ENCODE peak calls at places on chromosomes 3 and 15, in four cellular contexts. One of them, this sample, is unnamed.

GRCh38 chr3:14507345-14507741 is 32.8 kb downstream of the GRIP2 start:
- DNase-seq in NCI-H460: no peak
- DNase-seq in suprapubic skin: no peak
- DNase-seq in neural progenitor cell: no peak
- DNase-seq in this sample: no peak

GRCh38 chr3:133821767-133822638 is 16.4 kb downstream of the SRPRB start:
- DNase-seq in NCI-H460: peak; percentile 54
- DNase-seq in suprapubic skin: no peak
- DNase-seq in neural progenitor cell: peak; percentile 16
- DNase-seq in this sample: peak; percentile 59

GRCh38 chr15:35444557-35445204 is 101.3 kb downstream of the DPH6 start:
- DNase-seq in NCI-H460: peak; percentile 62
- DNase-seq in suprapubic skin: no peak
- DNase-seq in neural progenitor cell: peak; percentile 65
- DNase-seq in this sample: peak; percentile 73

GRCh38 chr3:52372822-52373504 is 56.8 kb downstream of the DNAH1 start:
- DNase-seq in NCI-H460: no peak
- DNase-seq in suprapubic skin: no peak
- DNase-seq in neural progenitor cell: peak; percentile 67
- DNase-seq in this sample: peak; percentile 70

GRCh38 chr15:88708256-88709054 is 69.6 kb downstream of the ISG20 start:
- DNase-seq in NCI-H460: no peak
- DNase-seq in suprapubic skin: peak; percentile 44
- DNase-seq in neural progenitor cell: no peak
- DNase-seq in this sample: no peak

GRCh38 chr3:32606277-32606676 is 35.6 kb upstream of the DYNC1LI1 start:
- DNase-seq in NCI-H460: no peak
- DNase-seq in suprapubic skin: no peak
- DNase-seq in neural progenitor cell: no peak
- DNase-seq in this sample: no peak

GRCh38 chr3:109089265-109089664 is 28.7 kb downstream of the MORC1 start:
- DNase-seq in NCI-H460: no peak
- DNase-seq in suprapubic skin: no peak
- DNase-seq in neural progenitor cell: no peak
- DNase-seq in this sample: no peak

GRCh38 chr3:174931473-174931872 is 72.3 kb downstream of the NAALADL2 start:
- DNase-seq in NCI-H460: no peak
- DNase-seq in suprapubic skin: no peak
- DNase-seq in neural progenitor cell: no peak
- DNase-seq in this sample: no peak

GRCh38 chr15:77032647-77033416 is 37.9 kb downstream of the PSTPIP1 start:
- DNase-seq in NCI-H460: no peak
- DNase-seq in suprapubic skin: no peak
- DNase-seq in neural progenitor cell: no peak
- DNase-seq in this sample: no peak

GRCh38 chr3:93988764-93989163 is 8.8 kb downstream of the ARL13B start:
- DNase-seq in NCI-H460: no peak
- DNase-seq in suprapubic skin: no peak
- DNase-seq in neural progenitor cell: no peak
- DNase-seq in this sample: no peak

GRCh38 chr3:161221881-161222600 is 930 bp downstream of the NMD3 start:
- DNase-seq in NCI-H460: no peak
- DNase-seq in suprapubic skin: no peak
- DNase-seq in neural progenitor cell: no peak
- DNase-seq in this sample: no peak

GRCh38 chr3:178320481-178321352 is 215.5 kb upstream of the KCNMB2 start:
- DNase-seq in NCI-H460: no peak
- DNase-seq in suprapubic skin: no peak
- DNase-seq in neural progenitor cell: no peak
- DNase-seq in this sample: no peak

GRCh38 chr15:70258369-70259029 is 160.8 kb upstream of the TLE3 start:
- DNase-seq in NCI-H460: no peak
- DNase-seq in suprapubic skin: no peak
- DNase-seq in neural progenitor cell: no peak
- DNase-seq in this sample: no peak

GRCh38 chr3:8619548-8619947 is 25.1 kb downstream of the SSUH2 start:
- DNase-seq in NCI-H460: no peak
- DNase-seq in suprapubic skin: peak; percentile 40
- DNase-seq in neural progenitor cell: no peak
- DNase-seq in this sample: no peak

GRCh38 chr15:101121511-101122090 is 130.2 kb downstream of the CHSY1 start:
- DNase-seq in NCI-H460: no peak
- DNase-seq in suprapubic skin: peak; percentile 82
- DNase-seq in neural progenitor cell: peak; percentile 61
- DNase-seq in this sample: peak; percentile 65

GRCh38 chr3:98977520-98977919 is 76.0 kb upstream of the DCBLD2 start:
- DNase-seq in NCI-H460: peak; percentile 77
- DNase-seq in suprapubic skin: no peak
- DNase-seq in neural progenitor cell: no peak
- DNase-seq in this sample: no peak

GRCh38 chr3:54324069-54324468 is 201.7 kb downstream of the CACNA2D3 start:
- DNase-seq in NCI-H460: no peak
- DNase-seq in suprapubic skin: no peak
- DNase-seq in neural progenitor cell: no peak
- DNase-seq in this sample: no peak

GRCh38 chr3:49534581-49535495 is 19.4 kb upstream of the BSN start:
- DNase-seq in NCI-H460: no peak
- DNase-seq in suprapubic skin: no peak
- DNase-seq in neural progenitor cell: peak; percentile 94
- DNase-seq in this sample: peak; percentile 91

GRCh38 chr3:180277036-180277435 is 240.3 kb upstream of the PEX5L start:
- DNase-seq in NCI-H460: no peak
- DNase-seq in suprapubic skin: no peak
- DNase-seq in neural progenitor cell: no peak
- DNase-seq in this sample: no peak

GRCh38 chr3:22475665-22476064 is 724.7 kb upstream of the ZNF385D start:
- DNase-seq in NCI-H460: no peak
- DNase-seq in suprapubic skin: no peak
- DNase-seq in neural progenitor cell: no peak
- DNase-seq in this sample: no peak

GRCh38 chr3:105719791-105720190 is 149.0 kb downstream of the CBLB start:
- DNase-seq in NCI-H460: no peak
- DNase-seq in suprapubic skin: no peak
- DNase-seq in neural progenitor cell: no peak
- DNase-seq in this sample: no peak

GRCh38 chr15:83854950-83855707 is 201.2 kb downstream of the ADAMTSL3 start:
- DNase-seq in NCI-H460: no peak
- DNase-seq in suprapubic skin: no peak
- DNase-seq in neural progenitor cell: no peak
- DNase-seq in this sample: no peak

GRCh38 chr15:92578096-92578835 is 77.3 kb downstream of the FAM174B start:
- DNase-seq in NCI-H460: no peak
- DNase-seq in suprapubic skin: no peak
- DNase-seq in neural progenitor cell: no peak
- DNase-seq in this sample: no peak

GRCh38 chr3:133384331-133385027 is 15.4 kb upstream of the BFSP2 start:
- DNase-seq in NCI-H460: peak; percentile 44
- DNase-seq in suprapubic skin: no peak
- DNase-seq in neural progenitor cell: peak; percentile 88
- DNase-seq in this sample: peak; percentile 87

GRCh38 chr3:13623101-13623654 is 74.3 kb downstream of the FBLN2 start:
- DNase-seq in NCI-H460: no peak
- DNase-seq in suprapubic skin: no peak
- DNase-seq in neural progenitor cell: peak; percentile 14
- DNase-seq in this sample: no peak

GRCh38 chr3:100603449-100603848 is 6.0 kb upstream of the ADGRG7 start:
- DNase-seq in NCI-H460: peak; percentile 22
- DNase-seq in suprapubic skin: no peak
- DNase-seq in neural progenitor cell: peak; percentile 43
- DNase-seq in this sample: peak; percentile 77

GRCh38 chr3:109977903-109978302 is 640.6 kb upstream of the DPPA4 start:
- DNase-seq in NCI-H460: no peak
- DNase-seq in suprapubic skin: no peak
- DNase-seq in neural progenitor cell: no peak
- DNase-seq in this sample: peak; percentile 9

GRCh38 chr15:32993285-32993684 is 201.2 kb downstream of the FMN1 start:
- DNase-seq in NCI-H460: no peak
- DNase-seq in suprapubic skin: no peak
- DNase-seq in neural progenitor cell: peak; percentile 33
- DNase-seq in this sample: peak; percentile 47